ENCODE peak calls at places on chromosome 19, in eight cellular contexts. One of them, this sample, is unnamed.

GRCh38 chr19:4676955-4677731 is 7.0 kb upstream of the MYDGF start:
- DNase-seq in T-helper 1 cell: no peak
- DNase-seq in neural crest cell: peak; percentile 36
- DNase-seq in psoas muscle: peak; percentile 87
- DNase-seq in NCI-H82: peak; percentile 79
- DNase-seq in suprapubic skin: no peak
- DNase-seq in bronchial epithelial cell: peak; percentile 30
- DNase-seq in activated CD4-positive, CD25-positive, alpha-beta regulatory T cell treated with anti-CD3 and anti-CD28 coated beads, Interleukin-2, amount 50 U/mL, for 16 hours: no peak
- DNase-seq in this sample: peak; percentile 87

GRCh38 chr19:40601061-40601973 is at the start of gene LTBP4:
- DNase-seq in NCI-H82: peak; percentile 67
- DNase-seq in activated CD4-positive, CD25-positive, alpha-beta regulatory T cell treated with anti-CD3 and anti-CD28 coated beads, Interleukin-2, amount 50 U/mL, for 16 hours: no peak
- DNase-seq in suprapubic skin: no peak
- DNase-seq in bronchial epithelial cell: no peak
- DNase-seq in psoas muscle: peak; percentile 78
- DNase-seq in neural crest cell: no peak
- DNase-seq in T-helper 1 cell: no peak
- DNase-seq in this sample: no peak

GRCh38 chr19:39655613-39656012 is at the start of gene LGALS16:
- DNase-seq in neural crest cell: no peak
- DNase-seq in psoas muscle: no peak
- DNase-seq in suprapubic skin: no peak
- DNase-seq in activated CD4-positive, CD25-positive, alpha-beta regulatory T cell treated with anti-CD3 and anti-CD28 coated beads, Interleukin-2, amount 50 U/mL, for 16 hours: no peak
- DNase-seq in bronchial epithelial cell: no peak
- DNase-seq in NCI-H82: no peak
- DNase-seq in T-helper 1 cell: no peak
- DNase-seq in this sample: no peak

GRCh38 chr19:45745606-45746005 is 12.4 kb downstream of the MEIOSIN start:
- DNase-seq in neural crest cell: no peak
- DNase-seq in activated CD4-positive, CD25-positive, alpha-beta regulatory T cell treated with anti-CD3 and anti-CD28 coated beads, Interleukin-2, amount 50 U/mL, for 16 hours: no peak
- DNase-seq in psoas muscle: no peak
- DNase-seq in bronchial epithelial cell: no peak
- DNase-seq in NCI-H82: no peak
- DNase-seq in suprapubic skin: no peak
- DNase-seq in T-helper 1 cell: no peak
- DNase-seq in this sample: no peak

GRCh38 chr19:42396248-42396541 is 6.1 kb upstream of the CNFN start:
- DNase-seq in T-helper 1 cell: no peak
- DNase-seq in bronchial epithelial cell: no peak
- DNase-seq in NCI-H82: peak; percentile 78
- DNase-seq in psoas muscle: no peak
- DNase-seq in suprapubic skin: no peak
- DNase-seq in activated CD4-positive, CD25-positive, alpha-beta regulatory T cell treated with anti-CD3 and anti-CD28 coated beads, Interleukin-2, amount 50 U/mL, for 16 hours: no peak
- DNase-seq in neural crest cell: no peak
- DNase-seq in this sample: no peak

GRCh38 chr19:47518139-47518538 is 3.3 kb upstream of the NAPA start:
- DNase-seq in neural crest cell: no peak
- DNase-seq in activated CD4-positive, CD25-positive, alpha-beta regulatory T cell treated with anti-CD3 and anti-CD28 coated beads, Interleukin-2, amount 50 U/mL, for 16 hours: no peak
- DNase-seq in bronchial epithelial cell: peak; percentile 23
- DNase-seq in psoas muscle: peak; percentile 26
- DNase-seq in suprapubic skin: no peak
- DNase-seq in T-helper 1 cell: no peak
- DNase-seq in NCI-H82: no peak
- DNase-seq in this sample: no peak

GRCh38 chr19:58279925-58280316 is 1.2 kb downstream of the ZNF8 start:
- DNase-seq in bronchial epithelial cell: peak; percentile 19
- DNase-seq in suprapubic skin: no peak
- DNase-seq in neural crest cell: no peak
- DNase-seq in NCI-H82: no peak
- DNase-seq in activated CD4-positive, CD25-positive, alpha-beta regulatory T cell treated with anti-CD3 and anti-CD28 coated beads, Interleukin-2, amount 50 U/mL, for 16 hours: no peak
- DNase-seq in T-helper 1 cell: no peak
- DNase-seq in psoas muscle: no peak
- DNase-seq in this sample: no peak

GRCh38 chr19:10769533-10770491 is 51.9 kb downstream of the DNM2 start:
- DNase-seq in bronchial epithelial cell: peak; percentile 26
- DNase-seq in NCI-H82: no peak
- DNase-seq in activated CD4-positive, CD25-positive, alpha-beta regulatory T cell treated with anti-CD3 and anti-CD28 coated beads, Interleukin-2, amount 50 U/mL, for 16 hours: no peak
- DNase-seq in neural crest cell: no peak
- DNase-seq in T-helper 1 cell: peak; percentile 23
- DNase-seq in psoas muscle: peak; percentile 82
- DNase-seq in suprapubic skin: no peak
- DNase-seq in this sample: peak; percentile 77

GRCh38 chr19:49892716-49893115 is 4.0 kb downstream of the IL4I1 start:
- DNase-seq in T-helper 1 cell: no peak
- DNase-seq in bronchial epithelial cell: no peak
- DNase-seq in suprapubic skin: no peak
- DNase-seq in NCI-H82: no peak
- DNase-seq in psoas muscle: no peak
- DNase-seq in activated CD4-positive, CD25-positive, alpha-beta regulatory T cell treated with anti-CD3 and anti-CD28 coated beads, Interleukin-2, amount 50 U/mL, for 16 hours: no peak
- DNase-seq in neural crest cell: no peak
- DNase-seq in this sample: no peak

GRCh38 chr19:4609878-4610511 is 29.3 kb upstream of the TNFAIP8L1 start:
- DNase-seq in activated CD4-positive, CD25-positive, alpha-beta regulatory T cell treated with anti-CD3 and anti-CD28 coated beads, Interleukin-2, amount 50 U/mL, for 16 hours: no peak
- DNase-seq in psoas muscle: no peak
- DNase-seq in bronchial epithelial cell: no peak
- DNase-seq in T-helper 1 cell: no peak
- DNase-seq in neural crest cell: no peak
- DNase-seq in NCI-H82: no peak
- DNase-seq in suprapubic skin: no peak
- DNase-seq in this sample: peak; percentile 38

GRCh38 chr19:10680545-10681135 is 20.6 kb upstream of the QTRT1 start:
- DNase-seq in psoas muscle: no peak
- DNase-seq in bronchial epithelial cell: no peak
- DNase-seq in NCI-H82: no peak
- DNase-seq in T-helper 1 cell: no peak
- DNase-seq in suprapubic skin: no peak
- DNase-seq in activated CD4-positive, CD25-positive, alpha-beta regulatory T cell treated with anti-CD3 and anti-CD28 coated beads, Interleukin-2, amount 50 U/mL, for 16 hours: no peak
- DNase-seq in neural crest cell: no peak
- DNase-seq in this sample: no peak

GRCh38 chr19:19540707-19541515 is 2.8 kb downstream of the CILP2 start:
- DNase-seq in activated CD4-positive, CD25-positive, alpha-beta regulatory T cell treated with anti-CD3 and anti-CD28 coated beads, Interleukin-2, amount 50 U/mL, for 16 hours: peak; percentile 38
- DNase-seq in bronchial epithelial cell: peak; percentile 62
- DNase-seq in neural crest cell: no peak
- DNase-seq in psoas muscle: peak; percentile 48
- DNase-seq in T-helper 1 cell: peak; percentile 75
- DNase-seq in suprapubic skin: no peak
- DNase-seq in NCI-H82: peak; percentile 89
- DNase-seq in this sample: peak; percentile 61

GRCh38 chr19:34508540-34508939 is 27.0 kb downstream of the WTIP start:
- DNase-seq in T-helper 1 cell: no peak
- DNase-seq in activated CD4-positive, CD25-positive, alpha-beta regulatory T cell treated with anti-CD3 and anti-CD28 coated beads, Interleukin-2, amount 50 U/mL, for 16 hours: no peak
- DNase-seq in suprapubic skin: no peak
- DNase-seq in neural crest cell: no peak
- DNase-seq in NCI-H82: no peak
- DNase-seq in bronchial epithelial cell: no peak
- DNase-seq in psoas muscle: no peak
- DNase-seq in this sample: no peak

GRCh38 chr19:19677579-19677978 is 8.9 kb downstream of the ZNF101 start:
- DNase-seq in NCI-H82: no peak
- DNase-seq in bronchial epithelial cell: no peak
- DNase-seq in activated CD4-positive, CD25-positive, alpha-beta regulatory T cell treated with anti-CD3 and anti-CD28 coated beads, Interleukin-2, amount 50 U/mL, for 16 hours: no peak
- DNase-seq in suprapubic skin: no peak
- DNase-seq in neural crest cell: no peak
- DNase-seq in T-helper 1 cell: no peak
- DNase-seq in psoas muscle: no peak
- DNase-seq in this sample: no peak